ENCODE peak calls at places on chromosomes 4 and X, in five cellular contexts. One of them, this sample, is unnamed.

GRCh38 chrX:11724122-11725017 is 33.7 kb upstream of the MSL3 start:
- DNase-seq in transverse colon: no peak
- DNase-seq in OCI-LY7: peak; percentile 29
- DNase-seq in fibroblast of lung: peak; percentile 19
- DNase-seq in AG04450: peak; percentile 1
- DNase-seq in this sample: no peak

GRCh38 chrX:88244066-88244465 is 503.0 kb upstream of the CPXCR1 start:
- DNase-seq in transverse colon: no peak
- DNase-seq in OCI-LY7: no peak
- DNase-seq in fibroblast of lung: no peak
- DNase-seq in AG04450: no peak
- DNase-seq in this sample: no peak

GRCh38 chr4:132542228-132542627 is 606.9 kb upstream of the PCDH10 start:
- DNase-seq in transverse colon: no peak
- DNase-seq in OCI-LY7: no peak
- DNase-seq in fibroblast of lung: no peak
- DNase-seq in AG04450: no peak
- DNase-seq in this sample: no peak

GRCh38 chrX:63686878-63687714 is 97.9 kb downstream of the ARHGEF9 start:
- DNase-seq in transverse colon: no peak
- DNase-seq in OCI-LY7: peak; percentile 29
- DNase-seq in fibroblast of lung: peak; percentile 32
- DNase-seq in AG04450: peak; percentile 4
- DNase-seq in this sample: no peak

GRCh38 chrX:29090811-29091210 is 503.6 kb downstream of the IL1RAPL1 start:
- DNase-seq in transverse colon: no peak
- DNase-seq in OCI-LY7: no peak
- DNase-seq in fibroblast of lung: peak; percentile 19
- DNase-seq in AG04450: no peak
- DNase-seq in this sample: no peak

GRCh38 chrX:130109429-130110378 is 593 bp downstream of the ELF4 start:
- DNase-seq in transverse colon: no peak
- DNase-seq in OCI-LY7: peak; percentile 35
- DNase-seq in fibroblast of lung: no peak
- DNase-seq in AG04450: no peak
- DNase-seq in this sample: no peak

GRCh38 chr4:142708231-142708630 is 137.9 kb downstream of the INPP4B start:
- DNase-seq in transverse colon: no peak
- DNase-seq in OCI-LY7: no peak
- DNase-seq in fibroblast of lung: no peak
- DNase-seq in AG04450: no peak
- DNase-seq in this sample: no peak

GRCh38 chr4:27148211-27148895 is 287.7 kb downstream of the STIM2 start:
- DNase-seq in transverse colon: no peak
- DNase-seq in OCI-LY7: no peak
- DNase-seq in fibroblast of lung: peak; percentile 23
- DNase-seq in AG04450: no peak
- DNase-seq in this sample: no peak

GRCh38 chrX:48533165-48533564 is 6.3 kb upstream of the TBC1D25 start:
- DNase-seq in transverse colon: no peak
- DNase-seq in OCI-LY7: no peak
- DNase-seq in fibroblast of lung: no peak
- DNase-seq in AG04450: no peak
- DNase-seq in this sample: no peak

GRCh38 chrX:10579018-10579752 is 41.2 kb downstream of the MID1 start:
- DNase-seq in transverse colon: no peak
- DNase-seq in OCI-LY7: no peak
- DNase-seq in fibroblast of lung: peak; percentile 82
- DNase-seq in AG04450: peak; percentile 24
- DNase-seq in this sample: no peak

GRCh38 chr4:127400736-127401346 is 231.9 kb upstream of the INTU start:
- DNase-seq in transverse colon: peak; percentile 36
- DNase-seq in OCI-LY7: peak; percentile 60
- DNase-seq in fibroblast of lung: peak; percentile 73
- DNase-seq in AG04450: peak; percentile 63
- DNase-seq in this sample: no peak
- TF ChIP-seq CTCF in transverse colon: peak; percentile 59
- TF ChIP-seq CTCF in OCI-LY7: peak; percentile 88
- TF ChIP-seq CTCF in fibroblast of lung: peak; percentile 90
- TF ChIP-seq CTCF in AG04450: peak; percentile 97
- TF ChIP-seq CTCF in this sample: peak; percentile 26

DNA sequence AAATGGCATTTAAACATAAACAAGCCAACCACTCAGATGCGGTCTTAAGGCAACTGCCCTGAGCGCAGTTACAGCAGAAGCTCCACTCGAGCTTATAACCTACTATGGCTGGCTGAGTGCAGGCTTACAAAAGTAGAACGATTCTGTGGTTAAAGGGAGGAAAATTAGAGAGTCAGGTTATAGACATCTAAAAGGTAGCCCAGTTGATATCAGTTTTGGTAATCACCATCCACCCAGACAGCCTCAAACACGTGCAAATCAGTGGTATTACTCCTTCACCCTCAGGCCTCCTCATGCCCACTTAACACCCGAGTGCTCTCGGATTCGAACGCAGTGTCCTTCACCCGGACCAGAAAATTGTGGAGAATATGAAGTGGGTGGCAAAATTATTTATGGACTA is 3.1 kb downstream of the LEF1 start:
- DNase-seq in transverse colon: no peak
- DNase-seq in OCI-LY7: peak; percentile 72
- DNase-seq in fibroblast of lung: no peak
- DNase-seq in AG04450: no peak
- DNase-seq in this sample: no peak
- H3K4me3 ChIP-seq in transverse colon: no peak overlapping the region
- H3K4me3 ChIP-seq in OCI-LY7: peak overlapping the region; percentile 83
- H3K4me3 ChIP-seq in fibroblast of lung: no peak overlapping the region
- H3K4me3 ChIP-seq in AG04450: no peak overlapping the region
- H3K4me3 ChIP-seq in this sample: no peak overlapping the region

GRCh38 chr4:153140294-153140693 is 63.9 kb upstream of the TRIM2 start:
- DNase-seq in transverse colon: no peak
- DNase-seq in OCI-LY7: no peak
- DNase-seq in fibroblast of lung: peak; percentile 70
- DNase-seq in AG04450: no peak
- DNase-seq in this sample: no peak
- H3K27ac ChIP-seq in transverse colon: no peak overlapping the region
- H3K27ac ChIP-seq in OCI-LY7: no peak overlapping the region
- H3K27ac ChIP-seq in fibroblast of lung: no peak overlapping the region
- H3K27ac ChIP-seq in AG04450: no peak overlapping the region
- H3K27ac ChIP-seq in this sample: no peak overlapping the region

DNA sequence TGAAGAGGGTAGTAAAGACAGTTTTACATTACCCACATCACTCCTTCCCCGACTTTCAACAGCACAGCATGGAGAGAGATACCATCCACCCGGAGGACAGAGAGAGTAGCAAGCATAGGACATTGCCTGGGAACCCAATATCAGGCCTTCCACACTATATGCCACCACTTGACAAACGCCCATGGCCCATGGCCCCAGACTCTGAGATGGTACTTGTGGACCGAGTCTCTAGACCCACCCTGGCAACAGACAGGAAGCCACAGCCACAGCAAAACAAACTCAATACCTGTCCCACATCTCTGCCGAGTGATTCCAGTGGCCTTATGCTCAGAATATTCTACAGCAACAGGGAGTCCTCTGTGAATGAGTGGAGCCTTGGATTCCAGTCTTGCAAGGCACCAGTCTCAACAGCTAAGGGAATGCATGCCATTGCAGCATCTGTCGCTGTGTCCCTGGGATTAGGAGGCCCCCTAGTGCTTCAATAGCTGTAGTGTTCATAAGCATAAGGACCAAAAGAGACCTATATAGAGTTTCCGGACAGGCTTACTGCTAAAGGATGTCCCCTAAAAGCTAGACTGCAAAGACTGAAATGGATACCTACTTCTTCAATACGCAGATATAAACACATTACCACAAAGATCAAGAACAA is 14.7 kb upstream of the CT55 start:
- DNase-seq in transverse colon: no peak
- DNase-seq in OCI-LY7: peak; percentile 13
- DNase-seq in fibroblast of lung: peak; percentile 35
- DNase-seq in AG04450: peak; percentile 4
- DNase-seq in this sample: no peak
- TF ChIP-seq CTCF in transverse colon: peak; percentile 10
- TF ChIP-seq CTCF in OCI-LY7: peak; percentile 64
- TF ChIP-seq CTCF in fibroblast of lung: peak; percentile 63
- TF ChIP-seq CTCF in AG04450: peak; percentile 60
- TF ChIP-seq CTCF in this sample: no peak

GRCh38 chr4:148353571-148353970 is 88.6 kb downstream of the NR3C2 start:
- DNase-seq in transverse colon: no peak
- DNase-seq in OCI-LY7: no peak
- DNase-seq in fibroblast of lung: no peak
- DNase-seq in AG04450: no peak
- DNase-seq in this sample: no peak

GRCh38 chr4:148354186-148354585 is 88.0 kb downstream of the NR3C2 start:
- DNase-seq in transverse colon: no peak
- DNase-seq in OCI-LY7: no peak
- DNase-seq in fibroblast of lung: no peak
- DNase-seq in AG04450: no peak
- DNase-seq in this sample: no peak

GRCh38 chr4:148359769-148360168 is 82.4 kb downstream of the NR3C2 start:
- DNase-seq in transverse colon: no peak
- DNase-seq in OCI-LY7: no peak
- DNase-seq in fibroblast of lung: no peak
- DNase-seq in AG04450: no peak
- DNase-seq in this sample: no peak

DNA sequence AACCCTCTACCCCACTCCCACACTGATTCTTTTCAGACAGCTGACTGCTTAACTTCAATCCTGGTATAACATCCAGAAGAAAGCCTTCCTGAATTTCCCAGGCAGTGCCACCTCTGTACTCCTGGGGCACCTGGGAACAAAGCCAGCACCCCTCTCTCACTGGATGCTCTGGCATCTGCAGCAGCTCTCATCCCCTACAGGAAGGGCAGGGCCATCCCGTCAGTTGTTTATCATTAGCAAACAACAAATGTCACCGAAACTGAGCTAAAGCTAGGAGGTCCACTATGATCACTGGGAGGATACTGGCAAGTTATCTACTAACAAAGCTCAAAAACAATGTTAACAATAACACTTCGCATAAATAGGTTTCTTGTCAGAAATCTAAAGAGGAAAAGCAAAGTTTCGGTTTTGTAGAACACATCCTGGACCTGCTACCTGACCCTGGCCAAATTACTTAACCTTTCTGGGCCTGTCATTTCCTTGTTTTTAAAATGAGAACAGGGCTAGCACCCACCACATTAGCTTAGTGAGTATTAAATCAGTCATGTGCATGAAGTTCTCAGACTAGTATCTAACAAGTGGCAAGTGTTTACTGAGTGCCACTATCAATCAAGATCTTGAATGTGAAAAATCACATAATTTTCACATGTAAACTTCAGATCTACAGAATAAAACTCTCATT is 86.6 kb downstream of the NR3C2 start:
- DNase-seq in transverse colon: no peak
- DNase-seq in OCI-LY7: no peak
- DNase-seq in fibroblast of lung: no peak
- DNase-seq in AG04450: no peak
- DNase-seq in this sample: no peak
- H3K4me3 ChIP-seq in transverse colon: no peak overlapping the region
- H3K4me3 ChIP-seq in OCI-LY7: no peak overlapping the region
- H3K4me3 ChIP-seq in fibroblast of lung: no peak overlapping the region
- H3K4me3 ChIP-seq in AG04450: no peak overlapping the region
- H3K4me3 ChIP-seq in this sample: no peak overlapping the region

DNA sequence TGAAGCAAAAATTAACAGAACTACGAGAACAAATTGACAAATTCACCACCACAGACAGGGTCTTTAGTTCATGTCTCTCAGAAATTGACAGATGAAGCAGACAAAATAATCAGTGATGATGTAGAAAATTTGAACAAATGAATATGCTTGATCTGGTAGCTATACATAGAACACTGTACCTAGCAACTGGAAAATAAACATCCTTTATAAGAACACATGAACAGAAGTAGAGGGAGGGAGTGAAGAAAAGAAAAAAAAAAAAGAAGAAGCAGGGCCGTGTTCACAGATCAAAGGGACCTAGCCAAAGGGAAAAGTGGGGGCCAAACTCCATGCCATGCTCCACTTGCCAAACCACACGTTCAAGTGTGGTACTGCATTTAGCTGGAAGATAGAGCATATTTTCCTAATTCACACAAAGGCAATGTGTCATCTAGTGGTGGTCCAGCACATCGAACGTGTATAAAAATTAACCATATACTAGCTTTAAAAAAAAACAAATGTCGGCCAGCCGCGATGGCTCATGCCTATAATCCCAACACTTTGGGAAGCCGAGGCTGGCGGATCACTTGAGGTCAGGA is 5.6 kb upstream of the THOC2 start:
- DNase-seq in transverse colon: no peak
- DNase-seq in OCI-LY7: no peak
- DNase-seq in fibroblast of lung: peak; percentile 10
- DNase-seq in AG04450: no peak
- DNase-seq in this sample: no peak
- H3K27ac ChIP-seq in transverse colon: no peak overlapping the region
- H3K27ac ChIP-seq in OCI-LY7: no peak overlapping the region
- H3K27ac ChIP-seq in fibroblast of lung: no peak overlapping the region
- H3K27ac ChIP-seq in AG04450: no peak overlapping the region
- H3K27ac ChIP-seq in this sample: no peak overlapping the region

GRCh38 chrX:146581981-146582712 is 227.4 kb upstream of the CXorf51B start:
- DNase-seq in transverse colon: no peak
- DNase-seq in OCI-LY7: no peak
- DNase-seq in fibroblast of lung: no peak
- DNase-seq in AG04450: no peak
- DNase-seq in this sample: no peak
- TF ChIP-seq CTCF in transverse colon: no peak
- TF ChIP-seq CTCF in OCI-LY7: no peak
- TF ChIP-seq CTCF in fibroblast of lung: no peak
- TF ChIP-seq CTCF in AG04450: no peak
- TF ChIP-seq CTCF in this sample: no peak

This sample was measured in coronary artery.